ENCODE peak calls at places on chromosomes 1 and 21, in five cellular contexts. R is stomach, Q is tibial nerve, T is sigmoid colon, S is A549. Y is an unnamed sample.

GRCh38 chr1:43563779-43564616 is 33.3 kb downstream of the PTPRF start:
- DNase-seq in R (no peak), Q (no peak), T (peak), S (no peak), Y (peak)

GRCh38 chr1:218620956-218621355 is 275.8 kb downstream of the TGFB2 start:
- DNase-seq in R (no peak), Q (no peak), T (no peak), S (peak), Y (no peak)

GRCh38 chr1:44161546-44161945 is 20.1 kb upstream of the KLF18 start:
- DNase-seq in R (no peak), Q (no peak), T (no peak), S (no peak), Y (no peak)

GRCh38 chr1:14304381-14304865 is 294.1 kb upstream of the KAZN start:
- DNase-seq in R (no peak), Q (peak), T (peak), S (no peak), Y (no peak)

GRCh38 chr21:33543505-33544129 is 779 bp downstream of the SON start:
- DNase-seq in R (peak), Q (no peak), T (peak), S (no peak), Y (no peak)

GRCh38 chr1:231460614-231461013 is 38.5 kb upstream of the EGLN1 start:
- DNase-seq in R (no peak), Q (no peak), T (no peak), S (no peak), Y (no peak)

GRCh38 chr21:32070693-32071330 is 198.0 kb downstream of the HUNK start:
- DNase-seq in R (no peak), Q (no peak), T (no peak), S (no peak), Y (no peak)

GRCh38 chr1:117541003-117541402 is 64.8 kb upstream of the TENT5C start:
- DNase-seq in R (no peak), Q (no peak), T (no peak), S (no peak), Y (no peak)

GRCh38 chr1:223747838-223748335 is 35.5 kb downstream of the CAPN2 start:
- DNase-seq in R (peak), Q (no peak), T (no peak), S (no peak), Y (peak)

GRCh38 chr1:93200086-93200620 is 19.6 kb downstream of the CCDC18 start:
- DNase-seq in R (no peak), Q (no peak), T (no peak), S (no peak), Y (no peak)

GRCh38 chr1:3122311-3122710 is 53.3 kb downstream of the PRDM16 start:
- DNase-seq in R (no peak), Q (no peak), T (no peak), S (no peak), Y (no peak)

GRCh38 chr1:54794401-54795099 is 6.6 kb downstream of the TTC22 start:
- DNase-seq in R (peak), Q (no peak), T (no peak), S (no peak), Y (no peak)

GRCh38 chr21:25496825-25497482 is 110.3 kb downstream of the MRPL39 start:
- DNase-seq in R (no peak), Q (no peak), T (no peak), S (no peak), Y (no peak)

GRCh38 chr1:2029561-2029960 is 10.4 kb downstream of the GABRD start:
- DNase-seq in R (no peak), Q (no peak), T (no peak), S (no peak), Y (no peak)

GRCh38 chr1:2584822-2585317 is 1.7 kb upstream of the PRXL2B start:
- DNase-seq in R (no peak), Q (no peak), T (no peak), S (no peak), Y (no peak)

DNA sequence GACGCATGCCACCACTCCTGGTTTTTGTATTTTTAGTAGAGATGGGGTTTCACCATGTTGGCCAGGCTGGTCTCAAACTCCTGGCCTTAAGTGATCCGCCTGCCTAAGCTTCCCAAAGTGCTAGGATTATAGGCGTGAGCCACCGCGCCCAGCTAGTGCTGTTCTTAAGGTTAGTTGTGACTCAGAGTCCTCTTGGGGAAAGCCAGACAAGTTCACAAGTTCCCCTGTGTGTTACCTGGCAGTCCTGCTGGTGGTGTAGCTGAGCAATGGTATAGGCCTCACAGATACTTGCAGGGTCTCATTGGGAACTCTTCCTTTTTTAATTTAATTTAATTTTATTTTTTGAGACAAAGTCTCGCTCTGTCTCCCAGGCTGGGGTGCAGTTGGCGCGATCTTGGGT is 10.6 kb downstream of the CFAP126 start:
- DNase-seq in R (no peak), Q (no peak), T (no peak), S (no peak), Y (no peak)
- TF ChIP-seq CTCF in R (no peak), Q (no peak), T (no peak), S (no peak), Y (no peak)

DNA sequence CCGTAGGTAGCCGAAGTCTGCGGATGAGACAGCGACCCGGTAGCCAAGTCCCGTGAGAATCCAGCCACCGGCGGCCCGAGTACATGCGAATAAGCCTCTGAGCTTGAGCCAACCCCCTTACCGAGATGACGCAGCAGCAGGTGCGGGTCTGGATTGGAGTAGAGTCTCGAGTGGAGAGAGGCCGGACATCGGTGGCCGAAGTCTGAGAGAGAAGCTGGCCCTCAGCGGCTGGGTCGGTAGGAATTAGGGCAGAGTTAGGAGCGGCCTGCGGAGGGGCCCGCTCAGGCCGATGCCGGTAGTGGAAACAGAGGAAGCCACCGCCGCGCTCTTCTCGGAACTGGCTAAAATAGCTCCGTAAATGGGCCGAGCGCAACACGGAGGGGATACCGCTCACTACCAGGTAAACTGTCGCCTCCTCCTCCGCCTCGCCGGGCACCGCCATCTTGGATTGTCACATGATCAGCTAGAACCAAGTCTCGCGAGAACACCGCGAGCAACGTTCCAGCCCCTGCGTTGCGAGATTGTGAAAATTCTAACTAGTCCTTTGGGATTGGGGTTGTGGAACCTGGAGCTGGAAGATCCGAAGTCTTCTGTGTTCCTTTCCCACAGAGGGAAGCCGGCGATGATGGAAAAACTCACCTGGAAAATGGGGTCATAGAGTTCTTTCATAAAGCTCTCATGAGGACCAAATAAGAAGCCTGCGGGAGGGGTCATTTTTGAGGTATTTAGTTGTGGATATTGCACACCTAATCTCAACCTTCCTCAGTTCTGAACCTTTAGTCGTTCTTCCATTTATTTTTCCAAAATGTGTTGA is at the start of gene GPATCH3:
- DNase-seq in R (peak), Q (peak), T (peak), S (peak), Y (peak)
- TF ChIP-seq EP300 in R (no peak), Q (peak), T (no peak), S (no peak), Y (no peak)

DNA sequence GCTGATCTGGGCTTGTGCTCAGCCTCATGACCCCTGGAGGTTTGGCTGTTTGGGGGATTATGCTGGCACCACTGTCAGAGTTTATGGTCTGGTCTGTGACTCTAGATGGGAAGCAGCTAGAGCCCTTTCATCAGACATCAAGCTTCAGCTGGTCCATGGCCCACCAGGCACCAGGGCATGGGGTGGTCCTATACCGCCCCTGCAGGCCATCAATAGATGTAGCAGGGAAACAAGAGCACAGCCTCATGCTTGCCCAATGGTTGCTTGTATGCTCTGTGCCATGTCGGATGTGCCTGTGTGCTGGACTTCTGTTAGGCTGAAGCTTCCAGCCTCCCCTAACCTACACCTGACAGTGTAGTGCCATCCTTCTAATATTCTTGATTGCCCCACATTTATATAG is 71.1 kb upstream of the CD34 start:
- DNase-seq in R (no peak), Q (no peak), T (no peak), S (peak), Y (no peak)
- TF ChIP-seq CTCF in R (no peak), Q (no peak), T (no peak), S (no peak), Y (no peak)

GRCh38 chr1:159994896-159995295 is 36.9 kb downstream of the PIGM start:
- DNase-seq in R (no peak), Q (no peak), T (no peak), S (no peak), Y (no peak)

GRCh38 chr1:159992161-159992560 is 38.1 kb upstream of the SLAMF9 start:
- DNase-seq in R (no peak), Q (no peak), T (no peak), S (no peak), Y (no peak)

GRCh38 chr1:159999204-159999603 is 32.6 kb downstream of the PIGM start:
- DNase-seq in R (no peak), Q (no peak), T (no peak), S (no peak), Y (no peak)

GRCh38 chr1:159993911-159994310 is 37.9 kb downstream of the PIGM start:
- DNase-seq in R (peak), Q (no peak), T (no peak), S (no peak), Y (no peak)

GRCh38 chr1:159996653-159997052 is 35.1 kb downstream of the PIGM start:
- DNase-seq in R (no peak), Q (no peak), T (no peak), S (peak), Y (no peak)
- TF ChIP-seq EP300 in R (no peak), Q (no peak), T (no peak), S (no peak), Y (no peak)